ENCODE peak calls at places on chromosomes 5 and 9, in ten cellular contexts. O is GM12865, D is brain microvascular endothelial cell, N is astrocyte of the cerebellum, B is hepatocyte, E is left lung, V is PC-9, Z is psoas muscle, P is mammary epithelial cell, R is HCT116. K is an unnamed sample.

GRCh38 chr9:137688261-137688660 is 69.5 kb downstream of the EHMT1 start:
- DNase-seq in B (no peak), O (no peak), R (no peak), D (no peak), N (no peak), Z (no peak), E (no peak), V (no peak), P (no peak), K (no peak)

GRCh38 chr5:146079695-146080361 is 25.5 kb downstream of the PLAC8L1 start:
- DNase-seq in E (no peak), N (no peak), R (peak), Z (no peak), P (peak), B (no peak), D (no peak), V (no peak), O (peak), K (no peak)

GRCh38 chr9:19020886-19021285 is 12.1 kb downstream of the SAXO1 start:
- DNase-seq in V (no peak), B (no peak), O (no peak), Z (no peak), E (no peak), N (no peak), P (no peak), D (no peak), R (no peak), K (no peak)

GRCh38 chr5:83964235-83964634 is 243.6 kb upstream of the HAPLN1 start:
- DNase-seq in Z (no peak), P (no peak), E (no peak), D (no peak), N (no peak), O (no peak), V (no peak), R (no peak), B (no peak), K (no peak)

GRCh38 chr5:1762878-1763547 is 36.6 kb downstream of the MRPL36 start:
- DNase-seq in E (peak), P (no peak), D (no peak), R (no peak), B (no peak), N (no peak), Z (no peak), V (no peak), O (no peak), K (no peak)

GRCh38 chr5:141696431-141696830 is 14.4 kb upstream of the ARAP3 start:
- DNase-seq in Z (no peak), B (no peak), R (no peak), V (no peak), E (no peak), N (no peak), O (no peak), P (no peak), D (no peak), K (no peak)

GRCh38 chr5:122019936-122020590 is 58.0 kb downstream of the LOX start:
- DNase-seq in Z (no peak), D (no peak), O (peak), R (no peak), B (no peak), P (no peak), V (no peak), E (no peak), N (no peak), K (no peak)

GRCh38 chr5:172595591-172596455 is 45.2 kb upstream of the NEURL1B start:
- DNase-seq in V (no peak), Z (no peak), D (no peak), P (no peak), N (no peak), R (no peak), O (no peak), E (no peak), B (no peak), K (no peak)

GRCh38 chr9:117325789-117326185 is 89.1 kb downstream of the ASTN2 start:
- DNase-seq in B (no peak), V (no peak), N (no peak), P (no peak), D (no peak), E (no peak), O (no peak), R (no peak), Z (no peak), K (no peak)

GRCh38 chr5:17228833-17229291 is 11.4 kb downstream of the BASP1 start:
- DNase-seq in D (no peak), V (no peak), O (peak), E (no peak), Z (no peak), B (no peak), N (no peak), R (no peak), P (peak), K (no peak)

GRCh38 chr5:3891118-3891517 is 295.5 kb downstream of the IRX1 start:
- DNase-seq in Z (no peak), O (no peak), E (no peak), D (no peak), N (no peak), R (no peak), V (no peak), P (no peak), B (no peak), K (no peak)

GRCh38 chr9:99345451-99345850 is 123.4 kb downstream of the SEC61B start:
- DNase-seq in B (no peak), E (no peak), O (no peak), P (no peak), R (no peak), N (no peak), D (no peak), Z (no peak), V (no peak), K (no peak)

GRCh38 chr9:127960410-127961165 is 20.2 kb downstream of the EEIG1 start:
- DNase-seq in V (no peak), N (no peak), E (peak), O (no peak), Z (no peak), D (no peak), B (no peak), R (no peak), P (peak), K (no peak)

GRCh38 chr5:155587458-155587857 is 573.9 kb downstream of the KIF4B start:
- DNase-seq in O (no peak), N (no peak), B (no peak), D (no peak), E (no peak), V (no peak), R (no peak), Z (no peak), P (peak), K (no peak)

GRCh38 chr9:117434568-117434967 is 19.7 kb upstream of the ASTN2 start:
- DNase-seq in E (no peak), O (no peak), N (no peak), Z (no peak), B (no peak), D (no peak), P (peak), V (no peak), R (no peak), K (no peak)

GRCh38 chr9:123893146-123893545 is 36.8 kb downstream of the DENND1A start:
- DNase-seq in V (no peak), P (no peak), N (no peak), D (no peak), Z (no peak), O (no peak), E (no peak), B (no peak), R (no peak), K (no peak)

GRCh38 chr9:72149231-72149975 is at the start of gene GDA:
- DNase-seq in D (no peak), V (peak), B (peak), R (peak), E (peak), O (peak), P (peak), Z (no peak), N (no peak), K (no peak)

GRCh38 chr5:14525397-14525796 is 56.2 kb upstream of the OTULINL start:
- DNase-seq in B (no peak), P (no peak), R (no peak), N (no peak), Z (no peak), D (no peak), E (no peak), V (no peak), O (no peak), K (no peak)

GRCh38 chr9:92654481-92655301 is 15.2 kb downstream of the IPPK start:
- DNase-seq in E (peak), R (no peak), D (no peak), B (no peak), Z (peak), O (no peak), P (peak), N (no peak), V (peak), K (no peak)

GRCh38 chr9:99288830-99289229 is 66.7 kb downstream of the SEC61B start:
- DNase-seq in O (no peak), P (no peak), V (no peak), Z (no peak), R (no peak), E (no peak), N (no peak), B (no peak), D (no peak), K (no peak)

GRCh38 chr9:88378317-88378716 is 9.9 kb upstream of the SPIN1 start:
- DNase-seq in B (peak), O (no peak), N (no peak), Z (no peak), R (no peak), V (no peak), P (no peak), E (no peak), D (no peak), K (no peak)

GRCh38 chr5:67339219-67339767 is 142.7 kb upstream of the CD180 start:
- DNase-seq in E (no peak), B (no peak), V (no peak), P (no peak), Z (no peak), R (no peak), D (no peak), N (no peak), O (no peak), K (no peak)

GRCh38 chr5:3350781-3351180 is 244.9 kb upstream of the IRX1 start:
- DNase-seq in D (no peak), R (no peak), N (no peak), Z (no peak), O (no peak), V (no peak), B (no peak), E (no peak), P (no peak), K (no peak)

GRCh38 chr5:32312194-32312681 is 501 bp downstream of the MTMR12 start:
- DNase-seq in B (peak), E (peak), R (no peak), V (peak), O (peak), N (peak), D (peak), P (peak), Z (peak), K (no peak)

GRCh38 chr5:170150713-170151104 is 45.0 kb downstream of the FOXI1 start:
- DNase-seq in R (no peak), O (no peak), P (no peak), B (no peak), Z (no peak), D (no peak), V (no peak), N (no peak), E (no peak), K (no peak)

GRCh38 chr9:89376286-89376685 is 58.0 kb downstream of the SECISBP2 start:
- DNase-seq in V (no peak), P (no peak), Z (no peak), B (no peak), E (no peak), N (no peak), D (no peak), R (no peak), O (no peak), K (no peak)

GRCh38 chr9:6049798-6050197 is 34.4 kb upstream of the RANBP6 start:
- DNase-seq in P (peak), D (no peak), O (peak), E (no peak), V (peak), R (peak), Z (no peak), B (no peak), N (no peak), K (no peak)

GRCh38 chr9:135014341-135015010 is 73.0 kb upstream of the OLFM1 start:
- DNase-seq in N (no peak), V (no peak), B (no peak), D (no peak), P (no peak), E (peak), Z (no peak), O (no peak), R (no peak), K (no peak)

GRCh38 chr9:130785940-130786500 is 49.0 kb upstream of the ABL1 start:
- DNase-seq in E (no peak), Z (no peak), B (no peak), O (no peak), R (no peak), P (no peak), V (no peak), N (no peak), D (no peak), K (no peak)

GRCh38 chr5:65874241-65874640 is 52.1 kb upstream of the ERBIN start:
- DNase-seq in D (peak), R (no peak), V (no peak), Z (no peak), O (no peak), P (peak), E (no peak), B (no peak), N (no peak), K (no peak)

GRCh38 chr5:165101709-165102108 is 1596.3 kb downstream of the MAT2B start:
- DNase-seq in Z (no peak), R (no peak), B (no peak), N (no peak), V (no peak), O (no peak), P (no peak), E (no peak), D (no peak), K (no peak)

GRCh38 chr9:76980566-76980965 is 38.9 kb upstream of the FOXB2 start:
- DNase-seq in D (no peak), E (no peak), V (no peak), Z (no peak), N (no peak), B (no peak), O (no peak), R (no peak), P (no peak), K (no peak)

GRCh38 chr5:159095218-159095617 is 4.5 kb downstream of the EBF1 start:
- DNase-seq in O (peak), E (no peak), Z (peak), R (no peak), D (no peak), P (no peak), N (no peak), V (no peak), B (no peak), K (no peak)

GRCh38 chr9:129333961-129334743 is 156.1 kb upstream of the IER5L start:
- DNase-seq in D (peak), N (peak), O (no peak), P (peak), R (peak), Z (peak), E (peak), V (peak), B (peak), K (peak)

GRCh38 chr9:128733256-128733655 is 9.3 kb upstream of the ZDHHC12 start:
- DNase-seq in R (peak), O (peak), D (peak), E (no peak), B (peak), Z (peak), V (peak), N (peak), P (peak), K (peak)

GRCh38 chr5:125198270-125198974 is 452.0 kb upstream of the ZNF608 start:
- DNase-seq in N (peak), O (peak), B (peak), E (no peak), D (peak), Z (peak), V (no peak), P (peak), R (no peak), K (peak)

GRCh38 chr5:66828551-66829421 is 232.6 kb downstream of the MAST4 start:
- DNase-seq in E (no peak), P (peak), Z (no peak), V (peak), R (no peak), N (peak), B (peak), D (peak), O (no peak), K (peak)

DNA sequence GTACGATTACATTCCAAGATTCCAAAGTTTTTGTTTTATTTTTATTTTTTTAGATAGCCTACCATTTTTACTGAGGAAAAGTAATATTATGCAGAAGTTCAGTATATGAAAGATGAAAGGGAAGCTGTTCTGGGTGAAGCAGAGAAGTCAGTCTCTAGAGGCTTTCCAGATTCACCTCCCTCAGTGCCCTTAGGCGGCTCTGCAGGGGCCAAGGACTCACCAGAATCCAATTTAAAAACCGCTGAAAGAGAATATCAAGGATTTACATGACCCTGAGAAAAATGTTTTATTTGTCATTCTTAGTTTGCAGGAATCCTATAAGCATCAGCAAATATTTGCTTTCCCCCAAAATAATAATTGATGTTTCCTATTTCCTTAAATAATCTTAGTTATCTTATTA is 1084.6 kb upstream of the ARRDC3 start:
- DNase-seq in P (no peak), V (no peak), E (no peak), B (no peak), N (no peak), R (no peak), Z (no peak), O (no peak), D (no peak), K (no peak)
- H3K4me3 ChIP-seq in P (no peak), V (no peak), E (no peak), B (no peak), N (no peak), R (no peak), Z (no peak), O (no peak), D (no peak), K (no peak)

GRCh38 chr5:103834216-103834615 is 271.6 kb upstream of the NUDT12 start:
- DNase-seq in D (no peak), O (no peak), N (no peak), B (no peak), R (no peak), E (no peak), Z (no peak), P (no peak), V (no peak), K (no peak)

GRCh38 chr5:103827976-103828375 is 265.4 kb upstream of the NUDT12 start:
- DNase-seq in R (no peak), P (no peak), Z (no peak), N (no peak), V (no peak), B (no peak), O (peak), E (no peak), D (no peak), K (no peak)

GRCh38 chr5:103829585-103829984 is 267.0 kb upstream of the NUDT12 start:
- DNase-seq in R (no peak), N (no peak), Z (no peak), E (no peak), B (no peak), O (peak), P (no peak), V (no peak), D (no peak), K (no peak)
- TF ChIP-seq CTCF in R (peak), N (peak), Z (no peak), E (no peak), B (peak), O (peak), P (peak), V (peak), D (peak), K (peak)

DNA sequence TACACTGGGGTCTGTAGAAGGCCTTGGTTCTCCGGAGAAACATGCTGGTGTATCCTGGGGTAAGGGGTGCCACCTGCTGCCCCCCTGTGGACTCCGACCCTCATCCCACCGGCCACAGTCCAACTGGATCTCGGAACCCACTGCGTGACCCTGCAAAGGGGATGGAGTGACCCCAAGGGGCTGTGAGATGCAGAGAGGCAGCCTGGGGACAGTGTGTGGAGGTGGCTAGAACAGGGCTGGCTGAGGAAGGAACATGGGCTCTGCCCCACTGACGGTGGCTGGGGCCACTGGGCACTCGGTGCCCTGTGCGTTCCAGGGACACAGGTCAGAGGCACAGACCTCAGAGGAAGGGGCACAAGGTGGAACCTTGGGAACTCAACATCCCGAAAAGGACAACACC is 2.3 kb downstream of the NACC2 start:
- DNase-seq in Z (peak), O (no peak), B (no peak), N (no peak), D (no peak), R (no peak), E (peak), V (no peak), P (no peak), K (no peak)
- H3K4me3 ChIP-seq in Z (peak), O (no peak), B (no peak), N (no peak), D (no peak), R (peak), E (no peak), V (no peak), P (no peak), K (no peak)

DNA sequence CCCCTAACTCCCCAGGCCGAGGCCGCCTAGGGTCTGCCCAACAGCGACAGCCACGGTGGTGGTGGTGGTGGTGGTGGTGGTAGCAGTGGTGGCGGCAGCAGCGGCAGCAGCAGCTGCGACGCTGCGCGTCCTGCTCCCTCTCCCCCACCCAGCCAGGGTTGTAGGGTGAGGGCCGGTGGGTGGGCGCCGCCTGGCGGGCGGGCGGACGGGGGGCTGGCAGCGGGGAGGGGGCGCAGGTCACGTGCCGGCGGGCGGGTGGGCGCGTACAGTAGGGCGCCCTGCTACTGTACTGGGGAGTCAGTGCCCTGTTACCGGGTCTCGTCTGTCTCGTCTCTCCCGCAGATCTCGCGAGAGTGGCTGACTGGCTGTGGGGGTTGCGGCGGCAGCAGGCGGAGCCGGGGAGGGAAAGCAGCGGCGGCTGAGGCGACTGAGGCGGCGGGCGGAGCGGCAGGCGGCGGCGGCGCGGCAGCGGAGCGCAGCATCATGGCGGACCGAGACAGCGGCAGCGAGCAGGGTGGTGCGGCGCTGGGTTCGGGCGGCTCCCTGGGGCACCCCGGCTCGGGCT is at the start of gene PURA:
- DNase-seq in B (peak), P (peak), O (peak), N (peak), V (peak), R (peak), D (peak), Z (peak), E (peak), K (peak)
- TF ChIP-seq CTCF in B (peak), P (no peak), O (peak), N (no peak), V (no peak), R (no peak), D (no peak), Z (peak), E (no peak), K (no peak)

GRCh38 chr9:37438359-37438758 is 15.9 kb downstream of the GRHPR start:
- DNase-seq in Z (no peak), O (no peak), B (peak), V (no peak), E (no peak), D (no peak), P (no peak), N (no peak), R (no peak), K (no peak)

GRCh38 chr9:37442556-37442955 is 20.1 kb downstream of the GRHPR start:
- DNase-seq in D (no peak), Z (no peak), E (no peak), N (no peak), R (no peak), V (no peak), O (no peak), B (no peak), P (no peak), K (no peak)

GRCh38 chr9:37444890-37445289 is 20.4 kb downstream of the ZBTB5 start:
- DNase-seq in O (no peak), P (no peak), B (no peak), R (no peak), D (no peak), N (no peak), V (no peak), E (no peak), Z (no peak), K (no peak)

GRCh38 chr9:37443566-37443965 is 21.1 kb downstream of the GRHPR start:
- DNase-seq in O (no peak), P (no peak), V (no peak), D (no peak), R (no peak), E (no peak), Z (no peak), B (no peak), N (no peak), K (no peak)

GRCh38 chr9:37441776-37442370 is 19.4 kb downstream of the GRHPR start:
- DNase-seq in P (no peak), O (no peak), E (no peak), N (no peak), B (no peak), Z (no peak), D (no peak), V (no peak), R (no peak), K (no peak)
- H3K4me3 ChIP-seq in P (no peak), O (no peak), E (no peak), N (no peak), B (no peak), Z (no peak), D (no peak), V (no peak), R (no peak), K (no peak)